ENCODE peak calls at places on chromosomes 6 and 20, in ten cellular contexts. P is mesenchymal stem cell; V is naive thymus-derived CD4-positive, alpha-beta T cell; A is fibroblast of lung; N is Peyer's patch; O is CD8-positive, alpha-beta T cell; H is adipocyte; Y is astrocyte; M is upper lobe of right lung; K is breast epithelium. I is an unnamed sample. For H3K4me1, the result is how much of the 10 kb centered on the place peaks cover.

GRCh38 chr6:136766274-136766673 is 26.0 kb downstream of the MAP3K5 start:
- DNase-seq in M (no peak), N (no peak), Y (no peak), K (no peak), O (no peak), H (no peak), A (no peak), P (no peak), V (no peak), I (no peak)

GRCh38 chr20:24160563-24161355 is 172.2 kb upstream of the GGTLC1 start:
- DNase-seq in P (peak), V (no peak), H (peak), O (no peak), K (no peak), Y (peak), N (peak), M (no peak), A (peak), I (peak)

GRCh38 chr6:92779758-92780157 is 639.6 kb downstream of the EPHA7 start:
- DNase-seq in H (no peak), N (no peak), A (peak), M (no peak), Y (peak), V (no peak), O (no peak), P (peak), K (no peak), I (peak)

GRCh38 chr6:20350215-20350614 is 51.5 kb upstream of the E2F3 start:
- DNase-seq in P (peak), Y (peak), K (no peak), A (peak), V (no peak), O (no peak), N (no peak), M (no peak), H (peak), I (no peak)

GRCh38 chr20:56353356-56353755 is 5.4 kb upstream of the FAM210B start:
- DNase-seq in P (no peak), A (no peak), N (no peak), V (no peak), Y (no peak), H (no peak), O (no peak), K (no peak), M (no peak), I (no peak)

GRCh38 chr6:65745614-65746013 is 38.6 kb upstream of the EYS start:
- DNase-seq in P (no peak), A (no peak), K (no peak), Y (no peak), N (no peak), M (no peak), V (no peak), H (no peak), O (no peak), I (no peak)

GRCh38 chr20:46438156-46438750 is 31.8 kb upstream of the ELMO2 start:
- DNase-seq in V (no peak), N (no peak), P (peak), K (no peak), Y (peak), M (no peak), O (peak), A (peak), H (peak), I (peak)

GRCh38 chr6:12324096-12324495 is 33.9 kb downstream of the EDN1 start:
- DNase-seq in K (no peak), V (no peak), O (no peak), N (peak), P (peak), M (no peak), Y (peak), A (no peak), H (peak), I (no peak)

GRCh38 chr6:152472325-152472724 is 164.8 kb downstream of the SYNE1 start:
- DNase-seq in M (no peak), A (no peak), K (no peak), N (no peak), P (no peak), O (no peak), V (no peak), Y (no peak), H (peak), I (no peak)

GRCh38 chr6:3471286-3471685 is 14.4 kb upstream of the SLC22A23 start:
- DNase-seq in H (no peak), P (no peak), O (no peak), V (no peak), Y (no peak), A (no peak), K (no peak), N (no peak), M (no peak), I (no peak)

GRCh38 chr20:3929713-3930060 is 40.5 kb downstream of the PANK2 start:
- DNase-seq in V (no peak), N (no peak), H (peak), M (no peak), Y (no peak), K (no peak), O (no peak), A (peak), P (no peak), I (no peak)

GRCh38 chr20:63943007-63943807 is 13.0 kb downstream of the UCKL1 start:
- DNase-seq in H (no peak), V (peak), P (no peak), O (no peak), N (peak), Y (no peak), A (no peak), M (no peak), K (no peak), I (no peak)

GRCh38 chr6:21935561-21936028 is 342.0 kb downstream of the SOX4 start:
- DNase-seq in K (no peak), N (peak), O (no peak), M (no peak), H (peak), Y (peak), V (no peak), P (peak), A (peak), I (peak)

GRCh38 chr20:24353135-24353694 is 116.2 kb upstream of the SYNDIG1 start:
- DNase-seq in K (no peak), O (no peak), V (no peak), M (no peak), Y (no peak), A (no peak), N (no peak), P (no peak), H (no peak), I (no peak)

DNA sequence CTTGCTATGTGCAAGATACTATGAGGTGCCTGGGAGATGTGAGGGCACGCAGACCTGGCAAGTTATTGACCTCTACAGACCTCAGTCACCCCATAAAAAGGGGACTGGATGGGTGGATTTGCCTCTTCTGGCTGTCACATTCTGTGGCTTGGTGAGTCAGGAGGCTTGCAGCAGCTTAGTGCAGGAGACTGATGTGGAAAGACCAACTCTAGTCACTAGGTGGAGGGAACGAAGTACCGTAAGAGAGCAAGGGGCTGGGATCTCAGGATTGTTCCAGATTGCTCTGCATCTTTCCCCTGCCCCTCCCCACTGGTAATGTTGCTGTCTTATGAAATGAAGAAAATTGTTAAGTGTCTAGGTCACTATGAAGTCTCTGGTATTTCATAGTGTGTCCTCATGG is 3.3 kb downstream of the MAPRE1 start:
- DNase-seq in H (peak), K (no peak), P (peak), M (no peak), N (no peak), Y (peak), O (peak), A (peak), V (no peak), I (no peak)
- H3K4me1 ChIP-seq in H (under half), K (under half), P (under half), M (under half), N (under half), Y (under half), O (under half), A (under half), V (under half), I (under half)

DNA sequence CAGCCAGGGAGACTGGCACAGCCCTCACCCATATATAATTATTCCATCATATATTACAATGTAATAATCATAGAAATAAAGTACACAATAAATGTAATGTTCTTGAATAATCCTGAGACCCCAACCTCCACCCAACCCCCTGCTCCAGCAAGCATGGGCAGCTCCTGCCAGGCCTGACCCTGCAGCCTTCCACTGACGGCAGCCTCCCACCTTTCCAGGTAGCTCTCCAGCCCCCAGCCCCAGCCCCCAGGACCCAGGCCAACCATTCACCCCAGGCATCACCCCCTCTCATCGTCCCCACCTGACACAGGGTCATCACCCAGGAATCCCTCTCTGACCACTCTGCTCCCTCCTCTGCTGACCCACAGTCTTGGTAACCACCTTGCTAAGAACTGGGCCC is 14.6 kb downstream of the TFEB start:
- DNase-seq in H (no peak), O (no peak), V (no peak), P (no peak), K (no peak), N (no peak), M (no peak), A (no peak), Y (no peak), I (no peak)
- H3K4me1 ChIP-seq in H (under half), O (under half), V (under half), P (half or more), K (under half), N (under half), M (half or more), A (under half), Y (under half), I (under half)

DNA sequence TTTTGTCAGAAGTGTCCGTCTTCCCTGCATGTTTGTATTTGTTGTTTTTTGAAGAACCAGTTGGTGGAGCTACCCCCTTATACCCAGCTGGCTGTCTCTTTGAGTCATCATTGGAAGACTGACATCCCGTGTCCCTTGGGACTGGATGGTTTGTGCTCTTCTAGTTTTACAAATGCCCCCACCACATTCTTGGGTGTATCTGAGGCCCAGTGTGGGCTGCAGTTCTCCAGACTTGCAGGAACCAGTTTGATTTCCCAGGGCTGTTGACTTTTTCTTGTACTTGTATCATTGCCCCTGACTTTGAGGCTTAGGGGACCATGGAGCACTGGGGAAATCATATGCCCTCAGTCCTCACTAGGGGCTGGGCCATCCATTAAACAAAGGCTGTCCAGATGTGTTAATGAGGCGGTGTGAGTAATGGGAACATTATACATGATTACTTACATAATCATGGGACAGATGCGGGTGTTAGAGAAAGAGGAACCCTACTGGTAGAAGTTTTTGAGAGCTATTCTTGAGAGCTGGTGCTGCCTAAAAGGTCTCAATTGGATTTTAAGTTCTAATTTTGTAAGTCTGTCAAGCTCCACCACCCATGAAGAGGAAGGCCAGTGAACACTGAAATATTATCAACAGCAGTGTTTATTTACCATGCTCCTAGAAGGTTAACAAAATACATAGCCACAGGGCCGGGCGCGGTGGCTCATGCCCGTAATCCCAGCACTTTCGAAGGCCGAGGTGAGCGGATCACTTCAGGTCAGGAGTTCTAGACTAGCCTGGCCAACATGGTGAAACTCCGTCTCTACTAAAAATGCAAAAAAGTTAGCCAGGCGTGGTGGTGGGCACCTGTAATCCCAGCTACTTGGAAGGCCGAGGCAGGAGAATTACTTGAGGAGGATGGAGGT is 8.5 kb downstream of the JARID2 start:
- DNase-seq in N (no peak), H (no peak), K (no peak), Y (no peak), P (peak), M (no peak), V (no peak), A (peak), O (no peak), I (no peak)
- H3K4me1 ChIP-seq in N (half or more), H (under half), K (under half), Y (under half), P (under half), M (under half), V (half or more), A (under half), O (half or more), I (half or more)

DNA sequence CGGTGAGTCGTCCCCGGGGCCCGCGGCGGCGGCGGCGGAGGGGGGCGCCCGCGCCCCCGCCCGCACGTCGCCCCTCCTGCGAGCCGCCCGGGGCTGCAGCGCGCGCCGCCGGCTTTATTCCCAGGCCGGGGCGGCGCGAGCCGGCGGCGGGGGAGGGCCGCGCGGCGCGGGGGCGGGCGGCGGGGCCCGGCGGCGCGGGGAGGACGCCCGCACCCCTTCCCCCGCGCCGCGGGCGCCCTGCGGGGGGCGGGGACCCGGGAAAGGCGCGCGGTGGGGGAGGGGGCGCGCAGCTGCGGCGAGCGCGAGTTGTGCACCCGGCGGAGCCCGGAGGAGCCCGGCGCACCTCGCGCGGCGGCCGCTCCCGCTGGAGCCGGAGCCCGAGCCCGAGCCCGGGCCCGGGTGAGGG is 646 bp downstream of the HMGA1 start:
- DNase-seq in A (no peak), H (peak), N (peak), Y (no peak), O (peak), P (no peak), M (peak), K (no peak), V (no peak), I (peak)
- H3K4me1 ChIP-seq in A (under half), H (under half), N (under half), Y (under half), O (under half), P (under half), M (under half), K (under half), V (under half), I (under half)

GRCh38 chr20:62359491-62360121 is 7.5 kb downstream of the LAMA5 start:
- DNase-seq in K (no peak), Y (peak), N (no peak), A (peak), P (peak), O (no peak), V (no peak), H (no peak), M (no peak), I (no peak)
- H3K4me1 ChIP-seq in K (under half), Y (half or more), N (half or more), A (under half), P (half or more), O (under half), V (under half), H (under half), M (half or more), I (under half)

DNA sequence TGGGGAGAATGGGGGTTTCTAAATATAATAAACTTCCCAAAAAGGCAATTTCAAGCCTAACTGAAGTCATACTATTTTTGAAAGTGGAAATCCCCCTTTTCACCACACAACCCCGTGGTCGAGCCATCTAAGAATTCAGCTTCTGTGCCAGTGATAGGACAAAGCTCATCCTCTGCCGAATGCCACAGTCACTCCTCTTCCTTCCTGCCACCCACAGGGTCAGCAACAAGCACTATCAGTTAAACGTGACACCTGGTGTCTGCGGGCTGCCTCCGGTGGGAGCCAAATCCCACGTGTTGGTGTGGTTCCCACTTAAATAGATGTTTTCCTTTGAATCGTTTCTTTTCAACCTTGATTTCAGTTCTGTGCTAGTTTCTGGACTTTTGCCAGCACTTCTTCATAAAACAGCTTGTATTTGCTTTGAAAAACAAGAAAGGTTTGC is 60.7 kb downstream of the TNFAIP3 start:
- DNase-seq in M (no peak), N (peak), V (peak), K (no peak), A (peak), Y (peak), H (peak), P (peak), O (peak), I (no peak)
- H3K4me1 ChIP-seq in M (under half), N (under half), V (under half), K (under half), A (under half), Y (under half), H (half or more), P (under half), O (under half), I (under half)

DNA sequence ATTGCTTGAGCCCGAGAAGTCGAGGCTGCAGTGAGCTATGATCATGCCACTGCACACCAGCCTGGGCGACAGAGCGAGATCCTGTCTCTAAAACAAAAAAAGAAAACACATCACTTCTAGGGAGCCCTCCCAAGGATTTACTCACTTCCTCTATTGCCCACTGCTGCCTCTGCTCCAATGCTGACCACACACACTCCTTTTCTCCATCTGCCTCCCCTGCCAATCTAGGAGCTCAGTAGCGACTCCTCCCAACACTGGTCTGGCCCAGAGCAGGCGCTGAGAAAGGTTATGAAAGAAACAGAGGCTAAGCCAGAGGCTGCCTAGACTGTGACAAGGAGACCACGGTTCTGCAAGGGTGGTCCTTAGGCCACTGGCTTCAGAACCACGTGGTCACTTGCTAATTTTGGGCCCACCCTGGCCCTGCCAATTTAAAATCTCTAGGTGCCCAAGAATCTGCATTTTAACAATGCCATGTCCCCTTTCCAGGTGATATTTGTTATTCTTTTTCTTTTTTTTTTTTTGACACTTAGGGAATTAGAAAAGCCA is 1.3 kb upstream of the E2F1 start:
- DNase-seq in Y (no peak), N (no peak), K (no peak), H (no peak), M (no peak), O (no peak), V (no peak), A (no peak), P (peak), I (no peak)
- H3K4me1 ChIP-seq in Y (under half), N (under half), K (under half), H (under half), M (under half), O (under half), V (under half), A (under half), P (under half), I (under half)